ENCODE peak calls at places on chromosomes 1 and 21, in ten cellular contexts. Z is activated CD8-positive, alpha-beta memory T cell treated with anti-CD3 and anti-CD28 coated beads, Interleukin-2, amount 10 ng/mL, durations not matched to agents 7 days and 5 days; J is SJSA1; M is AG10803; O is NT2/D1; V is HEK293T; H is NCI-H1417; U is naive thymus-derived CD4-positive, alpha-beta T cell; N is fibroblast of the conjunctiva; A is sigmoid colon. T is an unnamed sample.

GRCh38 chr1:22039594-22040347 is 12.7 kb upstream of the CDC42 start:
- DNase-seq in J (no peak), A (peak; percentile 71), U (peak; percentile 89), N (peak; percentile 71), H (peak; percentile 72), V (peak; percentile 36), Z (peak; percentile 98), O (peak; percentile 54), M (peak; percentile 54), T (no peak)

GRCh38 chr1:52032124-52032784 is 1.4 kb downstream of the KTI12 start:
- DNase-seq in A (no peak), Z (no peak), U (no peak), N (no peak), V (no peak), M (no peak), H (no peak), J (no peak), O (no peak), T (no peak)

GRCh38 chr1:27598902-27599528 is 4.9 kb downstream of the AHDC1 start:
- DNase-seq in N (peak; percentile 70), V (no peak), U (no peak), M (peak; percentile 53), Z (no peak), H (peak; percentile 77), O (no peak), J (peak; percentile 72), A (peak; percentile 94), T (peak; percentile 44)

GRCh38 chr1:16256478-16256877 is 19.5 kb upstream of the CPLANE2 start:
- DNase-seq in V (no peak), M (no peak), Z (no peak), J (no peak), H (no peak), A (no peak), N (no peak), U (no peak), O (no peak), T (no peak)

GRCh38 chr1:94974224-94974623 is 47.3 kb upstream of the CNN3 start:
- DNase-seq in A (no peak), Z (no peak), V (no peak), U (no peak), O (no peak), M (peak; percentile 87), N (peak; percentile 28), H (no peak), J (no peak), T (no peak)

GRCh38 chr21:35852820-35853219 is 207.5 kb downstream of the SETD4 start:
- DNase-seq in N (no peak), V (no peak), Z (no peak), J (no peak), H (no peak), O (no peak), A (no peak), M (no peak), U (no peak), T (no peak)

GRCh38 chr1:180213401-180214177 is 16.5 kb upstream of the LHX4 start:
- DNase-seq in A (peak; percentile 58), U (no peak), V (no peak), J (no peak), M (peak; percentile 13), Z (peak; percentile 76), N (no peak), O (no peak), H (no peak), T (peak; percentile 19)

GRCh38 chr1:53090227-53091147 is 28.5 kb downstream of the PODN start:
- DNase-seq in U (no peak), A (no peak), M (no peak), J (no peak), Z (no peak), N (no peak), V (no peak), O (no peak), H (no peak), T (no peak)

GRCh38 chr1:223860051-223860559 is 14.4 kb upstream of the TP53BP2 start:
- DNase-seq in A (no peak), V (no peak), N (no peak), O (no peak), H (no peak), Z (no peak), U (no peak), J (no peak), M (no peak), T (no peak)

GRCh38 chr1:226945106-226945857 is 5.2 kb downstream of the COQ8A start:
- DNase-seq in O (no peak), A (no peak), U (no peak), H (peak; percentile 92), V (no peak), J (no peak), M (no peak), Z (no peak), N (no peak), T (no peak)

GRCh38 chr21:46191686-46192575 is 7.7 kb upstream of the SPATC1L start:
- DNase-seq in H (no peak), Z (peak; percentile 35), O (no peak), J (no peak), N (no peak), A (peak; percentile 59), U (no peak), M (no peak), V (no peak), T (no peak)

GRCh38 chr1:38088366-38088765 is 41.8 kb upstream of the POU3F1 start:
- DNase-seq in A (no peak), U (no peak), V (no peak), Z (no peak), O (no peak), M (no peak), N (no peak), H (peak; percentile 59), J (no peak), T (no peak)

GRCh38 chr1:174748603-174749002 is 251.1 kb upstream of the CACYBP start:
- DNase-seq in O (no peak), M (no peak), V (no peak), H (no peak), J (no peak), A (no peak), U (no peak), N (no peak), Z (no peak), T (no peak)

GRCh38 chr21:44397431-44398031 is 44.1 kb downstream of the TRPM2 start:
- DNase-seq in V (no peak), U (no peak), N (no peak), H (no peak), M (no peak), J (peak; percentile 44), A (no peak), Z (peak; percentile 31), O (no peak), T (no peak)

GRCh38 chr1:53285969-53286760 is 41.7 kb downstream of the LRP8 start:
- DNase-seq in A (no peak), U (no peak), N (no peak), V (no peak), O (no peak), M (no peak), Z (peak; percentile 45), H (peak; percentile 29), J (no peak), T (no peak)

GRCh38 chr1:41537788-41538351 is 53.4 kb upstream of the EDN2 start:
- DNase-seq in V (peak; percentile 26), Z (no peak), O (no peak), M (peak; percentile 61), U (no peak), N (peak; percentile 56), J (peak; percentile 74), A (peak; percentile 71), H (peak; percentile 74), T (no peak)

GRCh38 chr1:91799159-91799558 is 86.8 kb downstream of the TGFBR3 start:
- DNase-seq in V (no peak), H (no peak), N (no peak), U (no peak), J (no peak), Z (no peak), M (no peak), O (no peak), A (no peak), T (no peak)

GRCh38 chr1:113002297-113002696 is 46.3 kb upstream of the SLC16A1 start:
- DNase-seq in H (no peak), O (no peak), V (no peak), M (no peak), J (no peak), Z (no peak), N (no peak), A (no peak), U (no peak), T (no peak)

GRCh38 chr1:54998677-54999076 is at the start of gene BSND:
- DNase-seq in H (no peak), M (no peak), Z (no peak), O (no peak), N (no peak), A (no peak), J (no peak), U (no peak), V (no peak), T (no peak)

GRCh38 chr1:212485895-212486590 is 53.3 kb downstream of the NENF start:
- DNase-seq in O (no peak), V (no peak), H (peak; percentile 96), N (peak; percentile 54), U (no peak), A (peak; percentile 83), Z (no peak), J (peak; percentile 94), M (peak; percentile 88), T (no peak)

GRCh38 chr1:43197343-43198127 is 25.4 kb downstream of the CFAP57 start:
- DNase-seq in U (no peak), Z (no peak), N (no peak), V (no peak), A (no peak), J (no peak), O (no peak), H (peak; percentile 5), M (no peak), T (no peak)

GRCh38 chr1:156104861-156105546 is 9.5 kb upstream of the LMNA start:
- DNase-seq in O (no peak), V (no peak), Z (no peak), N (peak; percentile 88), J (no peak), M (peak; percentile 91), H (no peak), A (peak; percentile 78), U (no peak), T (no peak)

GRCh38 chr1:240462766-240463410 is 149.1 kb downstream of the GREM2 start:
- DNase-seq in A (no peak), U (no peak), H (no peak), N (no peak), J (no peak), V (no peak), M (peak; percentile 33), Z (no peak), O (no peak), T (no peak)

GRCh38 chr1:1183221-1183747 is 9.6 kb downstream of the TTLL10 start:
- DNase-seq in A (no peak), N (no peak), H (no peak), O (no peak), Z (no peak), J (no peak), U (no peak), M (no peak), V (no peak), T (no peak)

GRCh38 chr1:89622895-89623294 is 10.0 kb upstream of the LRRC8C start:
- DNase-seq in O (no peak), A (no peak), V (no peak), U (no peak), J (no peak), M (peak; percentile 23), Z (no peak), H (no peak), N (no peak), T (no peak)

GRCh38 chr21:46216132-46216747 is 12.3 kb downstream of the LSS start:
- DNase-seq in M (no peak), H (no peak), U (no peak), Z (no peak), J (no peak), V (no peak), N (no peak), O (no peak), A (peak; percentile 56), T (no peak)

GRCh38 chr1:223713546-223714420 is 1.4 kb downstream of the CAPN2 start:
- DNase-seq in J (no peak), V (no peak), Z (peak; percentile 53), U (no peak), H (peak; percentile 37), A (no peak), N (no peak), O (no peak), M (no peak), T (no peak)

GRCh38 chr1:27301582-27302199 is 20.3 kb upstream of the TMEM222 start:
- DNase-seq in H (peak; percentile 88), Z (no peak), N (no peak), A (peak; percentile 57), M (no peak), O (no peak), V (no peak), U (no peak), J (no peak), T (no peak)

T was measured in pons.